ENCODE peak calls at places on chromosomes 13 and 19, in seven cellular contexts. T is body of pancreas, X is heart right ventricle, J is lower lobe of right lung, H is PC-9, U is heart left ventricle, L is colonic mucosa. Y is an unnamed sample.

GRCh38 chr19:1261863-1262686 is 7.1 kb upstream of the CIRBP start:
- DNase-seq in J (peak; percentile 91), U (peak; percentile 86), H (peak; percentile 79), T (peak; percentile 98), L (peak; percentile 94), X (peak; percentile 67), Y (peak; percentile 89)

GRCh38 chr19:45243144-45243732 is 2.0 kb downstream of the EXOC3L2 start:
- DNase-seq in J (no peak), U (no peak), L (no peak), H (no peak), X (no peak), T (no peak), Y (no peak)

GRCh38 chr13:97849305-97849704 is 104.2 kb upstream of the IPO5 start:
- DNase-seq in X (no peak), H (peak; percentile 46), L (no peak), J (no peak), U (no peak), T (no peak), Y (peak; percentile 46)

GRCh38 chr13:101139076-101139475 is 277.2 kb downstream of the NALCN start:
- DNase-seq in L (no peak), X (no peak), U (no peak), H (no peak), J (no peak), T (no peak), Y (no peak)

GRCh38 chr13:25111557-25111956 is 15.6 kb downstream of the PABPC3 start:
- DNase-seq in L (no peak), J (no peak), T (no peak), X (no peak), H (no peak), U (no peak), Y (no peak)

GRCh38 chr19:6739884-6740588 is 556 bp downstream of the TRIP10 start:
- DNase-seq in U (peak; percentile 63), L (no peak), X (peak; percentile 63), T (peak; percentile 44), J (peak; percentile 69), H (no peak), Y (no peak)

GRCh38 chr13:108082481-108082880 is 132.9 kb downstream of the LIG4 start:
- DNase-seq in U (no peak), J (no peak), H (no peak), X (no peak), L (no peak), T (no peak), Y (no peak)

GRCh38 chr19:49017666-49018351 is 918 bp upstream of the LHB start:
- DNase-seq in H (no peak), J (peak; percentile 67), T (peak; percentile 59), L (peak; percentile 43), X (peak; percentile 55), U (peak; percentile 53), Y (peak; percentile 87)

GRCh38 chr19:51325161-51325979 is 13.9 kb downstream of the IGLON5 start:
- DNase-seq in J (no peak), L (no peak), H (no peak), X (no peak), U (no peak), T (no peak), Y (no peak)

GRCh38 chr13:46097015-46097414 is 7.8 kb downstream of the CPB2 start:
- DNase-seq in X (no peak), L (no peak), H (no peak), T (peak; percentile 44), U (no peak), J (no peak), Y (no peak)

GRCh38 chr19:917323-918151 is at the start of gene KISS1R:
- DNase-seq in L (no peak), T (peak; percentile 52), X (no peak), J (peak; percentile 75), U (no peak), H (no peak), Y (peak; percentile 74)

GRCh38 chr19:6679139-6679538 is 9.2 kb upstream of the TNFSF14 start:
- DNase-seq in T (no peak), U (no peak), H (no peak), L (no peak), J (no peak), X (no peak), Y (no peak)

GRCh38 chr13:29924482-29924884 is 74.1 kb upstream of the UBL3 start:
- DNase-seq in U (no peak), T (peak; percentile 23), J (no peak), X (no peak), L (no peak), H (peak; percentile 85), Y (no peak)

GRCh38 chr13:109897988-109898623 is 111.7 kb upstream of the IRS2 start:
- DNase-seq in L (no peak), H (no peak), J (no peak), T (no peak), X (no peak), U (no peak), Y (no peak)

GRCh38 chr19:19642506-19643157 is 825 bp downstream of the GMIP start:
- DNase-seq in H (no peak), T (no peak), J (no peak), L (no peak), X (no peak), U (peak; percentile 25), Y (no peak)

GRCh38 chr19:58569191-58569942 is 3.8 kb downstream of the MZF1 start:
- DNase-seq in J (no peak), T (no peak), L (peak; percentile 16), X (no peak), H (no peak), U (no peak), Y (no peak)

GRCh38 chr19:46783670-46784069 is 4.7 kb downstream of the SLC1A5 start:
- DNase-seq in T (no peak), H (no peak), J (no peak), L (no peak), X (no peak), U (no peak), Y (no peak)

GRCh38 chr13:31639443-31640163 is 99.7 kb upstream of the RXFP2 start:
- DNase-seq in X (no peak), U (no peak), J (no peak), H (no peak), L (no peak), T (no peak), Y (no peak)

GRCh38 chr13:33260168-33261098 is 25.1 kb downstream of the STARD13 start:
- DNase-seq in J (no peak), U (peak; percentile 37), L (no peak), X (no peak), H (no peak), T (peak; percentile 46), Y (no peak)

GRCh38 chr13:86608739-86609138 is 809.5 kb upstream of the SLITRK6 start:
- DNase-seq in H (no peak), J (no peak), U (no peak), T (no peak), L (no peak), X (no peak), Y (no peak)

DNA sequence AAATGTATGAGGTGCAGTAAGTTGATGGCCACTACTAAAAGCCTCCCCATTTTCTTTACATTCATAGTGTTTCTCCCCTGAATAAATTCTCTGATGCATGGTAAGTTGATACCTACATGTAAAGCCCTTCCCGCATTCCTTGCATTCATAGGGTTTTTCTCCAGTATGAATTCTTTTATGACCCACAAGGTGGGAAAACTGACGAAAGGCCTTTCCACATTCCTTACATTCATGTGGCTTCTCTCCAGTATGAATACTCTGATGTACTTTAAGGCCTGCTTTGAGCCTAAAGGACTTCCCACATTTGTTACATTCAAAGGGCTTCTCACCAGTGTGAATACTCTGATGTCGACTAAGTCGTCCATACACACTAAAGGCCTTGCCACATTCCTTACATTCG is 20.5 kb downstream of the ZNF607 start:
- DNase-seq in X (no peak), U (no peak), J (no peak), T (no peak), L (no peak), H (no peak), Y (peak; percentile 8)
- H3K36me3 ChIP-seq in X (peaks cover 13% of the 10 kb centered on the region), U (peaks cover 44% of the 10 kb centered on the region), J (peaks cover 20% of the 10 kb centered on the region), T (peaks cover 2% of the 10 kb centered on the region), L (no peaks in the 10 kb centered on the region), H (peaks cover 33% of the 10 kb centered on the region), Y (peaks cover 4% of the 10 kb centered on the region)

GRCh38 chr19:2618611-2619010 is 83.9 kb downstream of the GNG7 start:
- DNase-seq in H (peak; percentile 70), T (no peak), L (peak; percentile 61), X (peak; percentile 49), J (peak; percentile 96), U (peak; percentile 69), Y (no peak)
- H3K4me1 ChIP-seq in H (peaks cover 16% of the 10 kb centered on the region), T (peaks cover 20% of the 10 kb centered on the region), L (peaks cover 4% of the 10 kb centered on the region), X (peaks cover 14% of the 10 kb centered on the region), J (peaks cover 58% of the 10 kb centered on the region), U (peaks cover 7% of the 10 kb centered on the region), Y (no peaks in the 10 kb centered on the region)

GRCh38 chr19:31073485-31074221 is 275.6 kb downstream of the TSHZ3 start:
- DNase-seq in U (no peak), T (no peak), X (no peak), L (no peak), J (no peak), H (no peak), Y (no peak)
- H3K36me3 ChIP-seq in U (no peaks in the 10 kb centered on the region), T (no peaks in the 10 kb centered on the region), X (no peaks in the 10 kb centered on the region), L (no peaks in the 10 kb centered on the region), J (no peaks in the 10 kb centered on the region), H (no peaks in the 10 kb centered on the region), Y (no peaks in the 10 kb centered on the region)

GRCh38 chr19:18436651-18437478 is 1.1 kb downstream of the ISYNA1 start:
- DNase-seq in J (peak; percentile 82), L (peak; percentile 89), H (peak; percentile 75), T (peak; percentile 80), X (peak; percentile 84), U (peak; percentile 87), Y (peak; percentile 73)

GRCh38 chr19:18437481-18438330 is at the start of gene ISYNA1:
- DNase-seq in U (peak; percentile 59), L (peak; percentile 61), H (peak; percentile 59), T (peak; percentile 66), X (peak; percentile 72), J (peak; percentile 72), Y (peak; percentile 57)

GRCh38 chr19:18439025-18439909 is 1.3 kb upstream of the ISYNA1 start:
- DNase-seq in U (no peak), J (no peak), L (no peak), X (no peak), T (peak; percentile 71), H (peak; percentile 74), Y (no peak)

GRCh38 chr19:18439910-18440237 is 1.9 kb upstream of the ISYNA1 start:
- DNase-seq in U (no peak), T (no peak), J (no peak), H (no peak), X (no peak), L (no peak), Y (no peak)

DNA sequence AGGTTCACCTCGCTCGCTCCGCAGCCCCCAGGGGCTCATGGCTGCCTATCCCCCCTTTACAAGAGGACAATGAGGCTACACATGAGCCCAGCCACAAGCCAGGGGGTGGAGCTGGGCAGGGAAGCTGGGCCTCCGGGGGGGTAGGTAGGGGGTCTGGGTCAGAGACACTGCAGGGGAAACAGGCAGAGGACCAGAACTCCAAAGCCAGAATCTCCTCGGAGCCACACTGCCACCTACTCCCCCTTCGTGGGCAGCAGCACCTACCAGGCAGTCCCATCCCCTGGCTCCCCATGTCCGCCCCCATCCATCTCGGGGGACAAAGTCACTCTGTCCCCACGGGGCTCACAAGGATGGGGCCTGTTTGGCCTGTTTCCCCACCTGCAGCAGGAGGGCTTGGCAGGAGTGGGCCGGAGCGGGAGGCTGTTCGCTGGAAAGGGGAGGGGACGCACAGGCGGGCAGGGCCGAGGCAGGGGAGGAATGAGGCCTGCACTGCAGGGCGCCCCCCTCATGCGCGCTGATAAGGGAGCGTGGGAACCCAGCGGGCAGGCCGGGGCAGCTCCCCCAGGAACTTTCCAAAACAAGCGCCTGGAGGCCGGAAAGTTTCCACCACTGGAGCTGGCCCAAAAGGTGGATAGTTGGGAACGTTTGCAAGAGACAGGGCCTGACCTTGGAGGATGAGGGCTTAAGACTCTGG is 545 bp upstream of the ISYNA1 start:
- DNase-seq in L (no peak), U (peak; percentile 72), X (peak; percentile 77), T (peak; percentile 67), J (no peak), H (peak; percentile 74), Y (peak; percentile 64)
- H3K4me1 ChIP-seq in L (peaks cover 8% of the 10 kb centered on the region), U (peaks cover 14% of the 10 kb centered on the region), X (peaks cover 18% of the 10 kb centered on the region), T (peaks cover 58% of the 10 kb centered on the region), J (peaks cover 37% of the 10 kb centered on the region), H (peaks cover 22% of the 10 kb centered on the region), Y (peaks cover 10% of the 10 kb centered on the region)

Y was measured in Caco-2.